ENCODE peak calls at places on chromosomes 16 and 17, in five cellular contexts. One of them, this sample, is unnamed.

GRCh38 chr17:44672479-44673093 is 16.3 kb downstream of the MEIOC start:
- DNase-seq in A549: peak
- DNase-seq in HepG2: peak
- DNase-seq in K562: peak
- DNase-seq in endothelial cell of umbilical vein: peak
- DNase-seq in this sample: peak

GRCh38 chr17:44444735-44445105 is 55.3 kb upstream of the ITGA2B start:
- DNase-seq in A549: no peak
- DNase-seq in HepG2: no peak
- DNase-seq in K562: no peak
- DNase-seq in endothelial cell of umbilical vein: no peak
- DNase-seq in this sample: no peak

GRCh38 chr17:7756968-7757367 is 39.4 kb downstream of the DNAH2 start:
- DNase-seq in A549: no peak
- DNase-seq in HepG2: no peak
- DNase-seq in K562: no peak
- DNase-seq in endothelial cell of umbilical vein: no peak
- DNase-seq in this sample: no peak

GRCh38 chr17:69344939-69345338 is 18.0 kb upstream of the ABCA5 start:
- DNase-seq in A549: peak
- DNase-seq in HepG2: no peak
- DNase-seq in K562: no peak
- DNase-seq in endothelial cell of umbilical vein: no peak
- DNase-seq in this sample: no peak

GRCh38 chr17:54968954-54969400 is 412 bp downstream of the STXBP4 start:
- DNase-seq in A549: no peak
- DNase-seq in HepG2: peak
- DNase-seq in K562: no peak
- DNase-seq in endothelial cell of umbilical vein: no peak
- DNase-seq in this sample: peak

GRCh38 chr17:64418506-64419339 is 28.1 kb upstream of the PECAM1 start:
- DNase-seq in A549: peak
- DNase-seq in HepG2: peak
- DNase-seq in K562: peak
- DNase-seq in endothelial cell of umbilical vein: peak
- DNase-seq in this sample: peak

GRCh38 chr17:75514299-75515228 is 773 bp downstream of the CASKIN2 start:
- DNase-seq in A549: no peak
- DNase-seq in HepG2: no peak
- DNase-seq in K562: peak
- DNase-seq in endothelial cell of umbilical vein: no peak
- DNase-seq in this sample: peak

GRCh38 chr16:67173323-67173722 is 3.0 kb downstream of the NOL3 start:
- DNase-seq in A549: no peak
- DNase-seq in HepG2: no peak
- DNase-seq in K562: no peak
- DNase-seq in endothelial cell of umbilical vein: no peak
- DNase-seq in this sample: no peak

GRCh38 chr16:66894948-66895696 is 14.8 kb downstream of the PDP2 start:
- DNase-seq in A549: peak
- DNase-seq in HepG2: peak
- DNase-seq in K562: peak
- DNase-seq in endothelial cell of umbilical vein: peak
- DNase-seq in this sample: peak

GRCh38 chr17:62941358-62941991 is 24.6 kb upstream of the TANC2 start:
- DNase-seq in A549: no peak
- DNase-seq in HepG2: no peak
- DNase-seq in K562: no peak
- DNase-seq in endothelial cell of umbilical vein: no peak
- DNase-seq in this sample: no peak

GRCh38 chr17:64357191-64357981 is 33.3 kb downstream of the PECAM1 start:
- DNase-seq in A549: no peak
- DNase-seq in HepG2: no peak
- DNase-seq in K562: no peak
- DNase-seq in endothelial cell of umbilical vein: peak
- DNase-seq in this sample: peak

GRCh38 chr17:79461041-79461440 is 149.8 kb downstream of the RBFOX3 start:
- DNase-seq in A549: peak
- DNase-seq in HepG2: no peak
- DNase-seq in K562: no peak
- DNase-seq in endothelial cell of umbilical vein: no peak
- DNase-seq in this sample: no peak

GRCh38 chr17:76642994-76643393 is 563 bp downstream of the ST6GALNAC1 start:
- DNase-seq in A549: no peak
- DNase-seq in HepG2: no peak
- DNase-seq in K562: no peak
- DNase-seq in endothelial cell of umbilical vein: no peak
- DNase-seq in this sample: no peak

GRCh38 chr17:45396496-45397205 is 36.0 kb downstream of the ARHGAP27 start:
- DNase-seq in A549: no peak
- DNase-seq in HepG2: no peak
- DNase-seq in K562: no peak
- DNase-seq in endothelial cell of umbilical vein: no peak
- DNase-seq in this sample: no peak

GRCh38 chr17:77307479-77308198 is 166.9 kb downstream of the SEC14L1 start:
- DNase-seq in A549: no peak
- DNase-seq in HepG2: no peak
- DNase-seq in K562: no peak
- DNase-seq in endothelial cell of umbilical vein: no peak
- DNase-seq in this sample: no peak

GRCh38 chr17:72466606-72467005 is 345.8 kb downstream of the SOX9 start:
- DNase-seq in A549: no peak
- DNase-seq in HepG2: no peak
- DNase-seq in K562: no peak
- DNase-seq in endothelial cell of umbilical vein: no peak
- DNase-seq in this sample: no peak

GRCh38 chr17:19341641-19342610 is 20.6 kb downstream of the B9D1 start:
- DNase-seq in A549: no peak
- DNase-seq in HepG2: no peak
- DNase-seq in K562: no peak
- DNase-seq in endothelial cell of umbilical vein: no peak
- DNase-seq in this sample: no peak

GRCh38 chr17:72380120-72380519 is 259.3 kb downstream of the SOX9 start:
- DNase-seq in A549: no peak
- DNase-seq in HepG2: no peak
- DNase-seq in K562: no peak
- DNase-seq in endothelial cell of umbilical vein: no peak
- DNase-seq in this sample: no peak

GRCh38 chr17:65143899-65144590 is 6.9 kb downstream of the RGS9 start:
- DNase-seq in A549: no peak
- DNase-seq in HepG2: no peak
- DNase-seq in K562: no peak
- DNase-seq in endothelial cell of umbilical vein: no peak
- DNase-seq in this sample: no peak

GRCh38 chr17:61504697-61505096 is 52.5 kb downstream of the TBX4 start:
- DNase-seq in A549: peak
- DNase-seq in HepG2: peak
- DNase-seq in K562: no peak
- DNase-seq in endothelial cell of umbilical vein: peak
- DNase-seq in this sample: no peak

GRCh38 chr16:30119428-30119827 is 3.6 kb downstream of the MAPK3 start:
- DNase-seq in A549: no peak
- DNase-seq in HepG2: no peak
- DNase-seq in K562: no peak
- DNase-seq in endothelial cell of umbilical vein: no peak
- DNase-seq in this sample: no peak

GRCh38 chr17:8188408-8188839 is 1.6 kb downstream of the BORCS6 start:
- DNase-seq in A549: no peak
- DNase-seq in HepG2: no peak
- DNase-seq in K562: no peak
- DNase-seq in endothelial cell of umbilical vein: peak
- DNase-seq in this sample: no peak

GRCh38 chr17:14760719-14761425 is 460.0 kb downstream of the HS3ST3B1 start:
- DNase-seq in A549: no peak
- DNase-seq in HepG2: peak
- DNase-seq in K562: no peak
- DNase-seq in endothelial cell of umbilical vein: no peak
- DNase-seq in this sample: no peak

GRCh38 chr16:1642753-1643152 is 30.6 kb downstream of the CRAMP1 start:
- DNase-seq in A549: no peak
- DNase-seq in HepG2: no peak
- DNase-seq in K562: no peak
- DNase-seq in endothelial cell of umbilical vein: no peak
- DNase-seq in this sample: no peak

GRCh38 chr17:59856859-59857794 is 35.6 kb downstream of the TUBD1 start:
- DNase-seq in A549: no peak
- DNase-seq in HepG2: no peak
- DNase-seq in K562: no peak
- DNase-seq in endothelial cell of umbilical vein: no peak
- DNase-seq in this sample: no peak

GRCh38 chr17:76293106-76293505 is 15.0 kb downstream of the QRICH2 start:
- DNase-seq in A549: no peak
- DNase-seq in HepG2: no peak
- DNase-seq in K562: no peak
- DNase-seq in endothelial cell of umbilical vein: no peak
- DNase-seq in this sample: no peak

GRCh38 chr16:19137201-19137601 is 23.4 kb downstream of the ITPRIPL2 start:
- DNase-seq in A549: no peak
- DNase-seq in HepG2: no peak
- DNase-seq in K562: no peak
- DNase-seq in endothelial cell of umbilical vein: no peak
- DNase-seq in this sample: no peak

GRCh38 chr17:66605561-66605960 is 229.4 kb upstream of the CACNG5 start:
- DNase-seq in A549: no peak
- DNase-seq in HepG2: no peak
- DNase-seq in K562: no peak
- DNase-seq in endothelial cell of umbilical vein: no peak
- DNase-seq in this sample: no peak

GRCh38 chr17:17343896-17344506 is 40.8 kb downstream of the NT5M start:
- DNase-seq in A549: no peak
- DNase-seq in HepG2: no peak
- DNase-seq in K562: no peak
- DNase-seq in endothelial cell of umbilical vein: no peak
- DNase-seq in this sample: no peak

GRCh38 chr17:17346428-17347233 is 43.5 kb downstream of the NT5M start:
- DNase-seq in A549: no peak
- DNase-seq in HepG2: no peak
- DNase-seq in K562: no peak
- DNase-seq in endothelial cell of umbilical vein: no peak
- DNase-seq in this sample: no peak

GRCh38 chr17:17344507-17345293 is 41.5 kb downstream of the NT5M start:
- DNase-seq in A549: no peak
- DNase-seq in HepG2: peak
- DNase-seq in K562: no peak
- DNase-seq in endothelial cell of umbilical vein: no peak
- DNase-seq in this sample: no peak

GRCh38 chr17:17345686-17346427 is 42.7 kb downstream of the NT5M start:
- DNase-seq in A549: no peak
- DNase-seq in HepG2: no peak
- DNase-seq in K562: no peak
- DNase-seq in endothelial cell of umbilical vein: no peak
- DNase-seq in this sample: no peak

DNA sequence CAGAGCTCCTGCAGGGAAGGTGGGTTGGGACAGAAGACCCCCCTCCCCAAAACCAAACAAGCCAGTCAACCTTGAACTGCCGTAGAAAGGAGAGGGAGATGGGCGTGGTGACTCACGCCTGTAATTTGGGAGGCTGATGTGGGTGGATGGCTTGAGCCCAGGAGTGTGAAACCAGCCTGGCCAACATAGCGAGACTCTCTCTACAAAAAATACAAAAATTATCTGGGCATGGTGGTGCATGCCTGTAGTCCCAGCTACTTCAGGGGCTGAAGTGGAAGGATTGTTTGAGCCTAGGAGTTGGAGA is 42.1 kb downstream of the NT5M start:
- DNase-seq in A549: no peak
- DNase-seq in HepG2: no peak
- DNase-seq in K562: no peak
- DNase-seq in endothelial cell of umbilical vein: no peak
- DNase-seq in this sample: no peak
- TF ChIP-seq MAX in A549: no peak
- TF ChIP-seq MAX in HepG2: no peak
- TF ChIP-seq MAX in K562: no peak
- TF ChIP-seq MAX in endothelial cell of umbilical vein: no peak
- TF ChIP-seq MAX in this sample: no peak

DNA sequence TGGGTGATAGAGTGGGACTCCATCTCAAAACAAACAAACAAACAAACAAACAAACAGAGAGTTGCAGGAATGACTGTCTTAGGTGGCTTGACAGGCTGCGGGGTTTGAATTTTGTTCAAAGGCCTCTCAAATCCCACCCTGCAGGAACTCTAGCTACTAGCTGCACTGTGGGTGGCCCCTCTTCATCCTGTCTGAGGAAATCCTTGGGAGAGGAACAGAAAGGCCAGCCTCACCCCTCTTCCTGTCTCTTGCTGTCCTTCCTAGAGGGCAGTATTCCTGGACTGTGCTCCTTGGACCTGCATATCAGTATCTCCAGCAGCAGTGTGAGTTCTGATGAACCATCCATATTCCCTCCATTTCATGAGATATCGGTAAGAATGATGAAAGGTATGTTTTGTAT is 2.0 kb upstream of the CCDC92B start:
- DNase-seq in A549: no peak
- DNase-seq in HepG2: no peak
- DNase-seq in K562: no peak
- DNase-seq in endothelial cell of umbilical vein: no peak
- DNase-seq in this sample: no peak
- TF ChIP-seq MYC in A549: no peak
- TF ChIP-seq MYC in HepG2: no peak
- TF ChIP-seq MYC in K562: no peak
- TF ChIP-seq MYC in endothelial cell of umbilical vein: no peak
- TF ChIP-seq MYC in this sample: no peak

GRCh38 chr16:55513616-55514015 is 4.7 kb downstream of the LPCAT2 start:
- DNase-seq in A549: no peak
- DNase-seq in HepG2: peak
- DNase-seq in K562: no peak
- DNase-seq in endothelial cell of umbilical vein: no peak
- DNase-seq in this sample: no peak
- TF ChIP-seq CTCF in A549: no peak
- TF ChIP-seq CTCF in HepG2: peak
- TF ChIP-seq CTCF in K562: no peak
- TF ChIP-seq CTCF in endothelial cell of umbilical vein: no peak
- TF ChIP-seq CTCF in this sample: no peak

DNA sequence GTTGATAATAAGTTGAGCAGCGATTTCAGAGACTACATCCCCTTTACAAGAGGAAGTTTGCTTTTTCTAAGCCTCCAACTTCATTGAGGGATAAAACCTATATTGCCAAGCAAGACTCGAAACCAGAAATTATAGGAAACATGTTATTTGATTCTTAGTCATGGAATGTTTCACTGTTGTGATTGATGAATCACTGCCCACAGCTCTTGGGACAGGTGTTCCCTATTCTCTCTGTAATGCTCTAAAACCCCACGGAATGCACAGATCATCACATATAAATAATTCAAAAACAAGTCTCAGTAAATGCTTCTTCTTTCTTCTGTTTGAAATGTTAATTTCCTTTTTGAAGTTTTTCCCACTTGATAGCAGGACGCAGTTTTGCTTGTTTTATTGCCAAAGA is 809.5 kb upstream of the GOT2 start:
- DNase-seq in A549: no peak
- DNase-seq in HepG2: no peak
- DNase-seq in K562: no peak
- DNase-seq in endothelial cell of umbilical vein: peak
- DNase-seq in this sample: no peak
- TF ChIP-seq MAX in A549: no peak
- TF ChIP-seq MAX in HepG2: no peak
- TF ChIP-seq MAX in K562: no peak
- TF ChIP-seq MAX in endothelial cell of umbilical vein: no peak
- TF ChIP-seq MAX in this sample: no peak